ENCODE peak calls at places on chromosomes 4 and X, in five cellular contexts. C, T, Y, W and Q are unnamed samples.

GRCh38 chrX:19627533-19627932 is 112.2 kb upstream of the MAP3K15 start:
- DNase-seq in C (peak), T (no peak), Y (no peak), W (no peak), Q (no peak)

GRCh38 chr4:48546336-48546735 is 56.3 kb downstream of the ZAR1 start:
- DNase-seq in C (peak), T (peak), Y (no peak), W (no peak), Q (peak)

GRCh38 chr4:10737335-10737734 is 52.8 kb upstream of the CLNK start:
- DNase-seq in C (no peak), T (no peak), Y (no peak), W (no peak), Q (no peak)

GRCh38 chr4:169030575-169030982 is 20.5 kb upstream of the CBR4 start:
- DNase-seq in C (no peak), T (no peak), Y (no peak), W (no peak), Q (no peak)

GRCh38 chr4:8176547-8177399 is 18.2 kb upstream of the ABLIM2 start:
- DNase-seq in C (peak), T (peak), Y (no peak), W (peak), Q (peak)

GRCh38 chr4:98794565-98795205 is 134.2 kb downstream of the EIF4E start:
- DNase-seq in C (peak), T (no peak), Y (no peak), W (no peak), Q (no peak)

GRCh38 chr4:97498875-97499274 is 644.4 kb downstream of the STPG2 start:
- DNase-seq in C (no peak), T (no peak), Y (no peak), W (no peak), Q (no peak)

GRCh38 chr4:120557372-120557771 is 365.2 kb downstream of the PRDM5 start:
- DNase-seq in C (no peak), T (no peak), Y (no peak), W (no peak), Q (no peak)

GRCh38 chr4:78704981-78705757 is 71.0 kb upstream of the BMP2K start:
- DNase-seq in C (no peak), T (no peak), Y (no peak), W (no peak), Q (no peak)

GRCh38 chrX:39874202-39874816 is 223.4 kb downstream of the BCOR start:
- DNase-seq in C (peak), T (peak), Y (no peak), W (peak), Q (no peak)

GRCh38 chrX:55006827-55007621 is 6.9 kb downstream of the APEX2 start:
- DNase-seq in C (no peak), T (no peak), Y (no peak), W (no peak), Q (no peak)

GRCh38 chr4:164700471-164700870 is 53.5 kb upstream of the SMIM31 start:
- DNase-seq in C (no peak), T (peak), Y (no peak), W (no peak), Q (peak)

GRCh38 chr4:84681488-84682274 is 98.8 kb downstream of the CDS1 start:
- DNase-seq in C (no peak), T (no peak), Y (no peak), W (no peak), Q (no peak)

GRCh38 chr4:169311643-169312365 is 41.0 kb upstream of the SH3RF1 start:
- DNase-seq in C (no peak), T (peak), Y (no peak), W (peak), Q (peak)

GRCh38 chr4:68498413-68499007 is 51.2 kb downstream of the TMPRSS11E start:
- DNase-seq in C (peak), T (peak), Y (no peak), W (peak), Q (peak)

GRCh38 chr4:81030617-81031388 is at the start of gene BMP3:
- DNase-seq in C (peak), T (peak), Y (peak), W (peak), Q (peak)

GRCh38 chr4:182547435-182547834 is 304.2 kb downstream of the TENM3 start:
- DNase-seq in C (no peak), T (peak), Y (no peak), W (no peak), Q (no peak)

GRCh38 chrX:150940844-150941495 is 42.2 kb upstream of the HMGB3 start:
- DNase-seq in C (no peak), T (no peak), Y (no peak), W (no peak), Q (no peak)

GRCh38 chr4:109414938-109415337 is 18.7 kb upstream of the SEC24B start:
- DNase-seq in C (no peak), T (no peak), Y (no peak), W (no peak), Q (no peak)

GRCh38 chr4:13584481-13584880 is 40.2 kb upstream of the NKX3-2 start:
- DNase-seq in C (no peak), T (no peak), Y (no peak), W (no peak), Q (no peak)

GRCh38 chr4:29560452-29560851 is 1159.7 kb upstream of the PCDH7 start:
- DNase-seq in C (no peak), T (no peak), Y (no peak), W (no peak), Q (no peak)

GRCh38 chrX:24748196-24748595 is 54.5 kb downstream of the POLA1 start:
- DNase-seq in C (no peak), T (no peak), Y (no peak), W (no peak), Q (no peak)

GRCh38 chr4:42641696-42642095 is 15.2 kb downstream of the ATP8A1 start:
- DNase-seq in C (no peak), T (peak), Y (no peak), W (no peak), Q (no peak)

GRCh38 chr4:72690782-72691181 is 121.8 kb upstream of the ADAMTS3 start:
- DNase-seq in C (no peak), T (no peak), Y (no peak), W (no peak), Q (no peak)

GRCh38 chrX:40434947-40435346 is 145.8 kb upstream of the ATP6AP2 start:
- DNase-seq in C (no peak), T (no peak), Y (no peak), W (no peak), Q (no peak)

GRCh38 chr4:168853770-168854169 is 156.3 kb downstream of the CBR4 start:
- DNase-seq in C (no peak), T (peak), Y (no peak), W (no peak), Q (no peak)

GRCh38 chr4:1568855-1569460 is 115.2 kb downstream of the FAM53A start:
- DNase-seq in C (no peak), T (no peak), Y (no peak), W (no peak), Q (no peak)

GRCh38 chrX:120228187-120228908 is 22.3 kb upstream of the ZBTB33 start:
- DNase-seq in C (no peak), T (no peak), Y (no peak), W (no peak), Q (no peak)

GRCh38 chrX:34659575-34659974 is 2.5 kb upstream of the TMEM47 start:
- DNase-seq in C (no peak), T (no peak), Y (no peak), W (no peak), Q (no peak)

GRCh38 chr4:146132445-146132844 is 43.1 kb upstream of the LSM6 start:
- DNase-seq in C (peak), T (peak), Y (no peak), W (peak), Q (no peak)

GRCh38 chr4:140250989-140251552 is 97.1 kb upstream of the MAML3 start:
- DNase-seq in C (no peak), T (no peak), Y (no peak), W (no peak), Q (no peak)

GRCh38 chrX:153526040-153526439 is 8.6 kb downstream of the ATP2B3 start:
- DNase-seq in C (no peak), T (no peak), Y (no peak), W (no peak), Q (no peak)

GRCh38 chr4:128653514-128654420 is 155.7 kb upstream of the JADE1 start:
- DNase-seq in C (no peak), T (no peak), Y (no peak), W (no peak), Q (no peak)

GRCh38 chr4:118974758-118975157 is 86.1 kb downstream of the SYNPO2 start:
- DNase-seq in C (no peak), T (no peak), Y (no peak), W (no peak), Q (no peak)

GRCh38 chr4:129543299-129543698 is 447.3 kb downstream of the C4orf33 start:
- DNase-seq in C (no peak), T (no peak), Y (no peak), W (no peak), Q (no peak)